ENCODE peak calls at places on chromosome 5, in four cellular contexts. X is BJ, C is GM13977, P is fibroblast of the aortic adventitia. S is an unnamed sample.

GRCh38 chr5:169374761-169375160 is 73.8 kb upstream of the SLIT3 start:
- DNase-seq in X (no peak), C (no peak), P (no peak), S (no peak)

GRCh38 chr5:138316355-138316754 is 15.2 kb downstream of the CDC25C start:
- DNase-seq in X (no peak), C (no peak), P (no peak), S (no peak)

GRCh38 chr5:73298251-73299016 is 125.4 kb downstream of the TMEM174 start:
- DNase-seq in X (no peak), C (no peak), P (no peak), S (peak)

GRCh38 chr5:76389513-76390154 is 13.5 kb upstream of the IQGAP2 start:
- DNase-seq in X (no peak), C (no peak), P (no peak), S (no peak)

GRCh38 chr5:64690417-64691151 is at the start of gene SHISAL2B:
- DNase-seq in X (no peak), C (peak), P (peak), S (peak)

GRCh38 chr5:32076699-32077695 is 97.1 kb downstream of the GOLPH3 start:
- DNase-seq in X (no peak), C (peak), P (peak), S (peak)

GRCh38 chr5:175347027-175347426 is 97.0 kb downstream of the DRD1 start:
- DNase-seq in X (no peak), C (no peak), P (peak), S (no peak)

GRCh38 chr5:55232194-55232984 is 1.0 kb downstream of the CCNO start:
- DNase-seq in X (no peak), C (peak), P (peak), S (peak)

GRCh38 chr5:154356256-154356655 is 89.5 kb upstream of the SAP30L start:
- DNase-seq in X (peak), C (no peak), P (peak), S (no peak)

GRCh38 chr5:94181940-94182339 is 436.5 kb downstream of the KIAA0825 start:
- DNase-seq in X (no peak), C (no peak), P (no peak), S (no peak)

GRCh38 chr5:175501759-175502158 is 23.4 kb downstream of the SFXN1 start:
- DNase-seq in X (no peak), C (no peak), P (no peak), S (no peak)

GRCh38 chr5:60993425-60993824 is 48.4 kb downstream of the NDUFAF2 start:
- DNase-seq in X (no peak), C (no peak), P (no peak), S (no peak)

GRCh38 chr5:81555865-81556264 is 161.9 kb upstream of the ACOT12 start:
- DNase-seq in X (no peak), C (no peak), P (no peak), S (no peak)

GRCh38 chr5:124461857-124462423 is 284.5 kb downstream of the ZNF608 start:
- DNase-seq in X (no peak), C (no peak), P (no peak), S (no peak)

GRCh38 chr5:78467744-78468357 is 107.4 kb downstream of the SCAMP1 start:
- DNase-seq in X (peak), C (peak), P (peak), S (peak)

GRCh38 chr5:42668254-42668653 is 88.4 kb upstream of the CCDC152 start:
- DNase-seq in X (no peak), C (no peak), P (no peak), S (no peak)
- TF ChIP-seq CTCF in X (no peak), C (no peak), P (no peak), S (no peak)

GRCh38 chr5:115842952-115843351 is 1.2 kb downstream of the AP3S1 start:
- DNase-seq in X (no peak), C (no peak), P (no peak), S (no peak)

GRCh38 chr5:115841382-115842088 is at the start of the genes AP3S1 and ATG12:
- DNase-seq in X (peak), C (peak), P (peak), S (peak)

GRCh38 chr5:115843444-115844130 is 1.9 kb downstream of the AP3S1 start:
- DNase-seq in X (no peak), C (no peak), P (no peak), S (no peak)

GRCh38 chr5:115840825-115841224 is 540 bp downstream of the ATG12 start:
- DNase-seq in X (no peak), C (no peak), P (no peak), S (no peak)

DNA sequence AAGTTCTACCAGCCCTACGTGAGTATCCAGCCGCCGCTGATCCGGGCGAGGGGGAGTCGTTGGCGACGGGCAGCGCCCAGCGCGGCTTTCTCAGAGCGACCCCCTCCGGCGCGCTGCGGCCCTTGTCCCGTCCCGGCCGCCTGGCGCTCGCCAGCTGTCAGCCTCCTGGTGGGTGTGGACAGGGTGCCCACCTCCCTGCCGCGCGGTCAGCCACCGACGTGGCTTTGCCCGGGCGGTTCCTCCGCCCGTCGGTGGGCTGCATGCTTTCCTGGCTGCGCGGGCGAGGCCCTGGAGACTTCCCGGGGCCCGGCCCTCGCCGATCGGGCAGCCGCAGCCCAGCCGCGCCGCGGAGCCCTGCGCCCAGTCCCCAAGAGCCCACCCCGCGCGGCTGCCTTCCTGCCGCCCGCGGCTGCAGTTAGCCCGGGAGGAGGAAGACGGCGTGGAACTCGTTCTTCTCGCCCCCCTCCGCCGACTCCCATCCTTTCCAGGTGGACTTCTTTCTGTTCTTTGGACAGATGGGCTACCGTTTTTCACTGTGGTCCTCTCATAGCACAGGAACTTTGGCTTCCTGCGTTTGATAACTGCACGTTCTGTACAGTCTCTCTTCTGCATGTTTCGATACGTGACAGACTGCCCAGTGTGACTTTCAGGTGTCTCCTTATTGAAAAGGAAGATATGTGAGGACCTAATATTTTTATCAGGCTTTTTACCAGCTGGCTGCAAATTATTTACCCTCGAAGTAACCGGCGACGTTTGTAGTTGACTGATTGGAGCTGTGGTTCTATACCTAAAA is 550 bp downstream of the AP3S1 start:
- DNase-seq in X (no peak), C (no peak), P (no peak), S (peak)
- TF ChIP-seq CTCF in X (peak), C (peak), P (no peak), S (no peak)

GRCh38 chr5:15441433-15442182 is 58.4 kb upstream of the FBXL7 start:
- DNase-seq in X (no peak), C (no peak), P (no peak), S (no peak)
- TF ChIP-seq CTCF in X (no peak), C (no peak), P (no peak), S (no peak)

DNA sequence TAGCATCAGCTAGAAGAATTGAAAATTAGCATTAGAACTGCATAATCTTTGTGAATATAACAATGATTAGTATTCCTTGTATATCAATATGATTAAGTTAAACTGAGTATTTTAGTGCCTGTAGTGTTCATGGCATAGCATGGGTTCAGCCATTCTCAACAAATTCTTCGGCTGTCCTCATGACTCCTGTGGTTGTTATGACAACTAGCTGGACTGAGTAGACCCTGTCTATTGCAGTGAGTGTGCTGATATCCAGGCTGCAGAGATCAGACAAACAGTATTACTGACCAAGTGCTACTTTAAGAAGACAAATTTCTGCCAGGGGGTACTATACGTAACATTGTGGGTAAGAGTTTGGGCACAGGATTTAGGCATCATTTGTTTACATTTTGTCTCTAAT is 125.9 kb downstream of the NUDT12 start:
- DNase-seq in X (no peak), C (no peak), P (no peak), S (no peak)
- TF ChIP-seq CTCF in X (no peak), C (no peak), P (no peak), S (no peak)

GRCh38 chr5:146770546-146770945 is 108.0 kb downstream of the PPP2R2B start:
- DNase-seq in X (no peak), C (no peak), P (no peak), S (no peak)

GRCh38 chr5:146778261-146778660 is 100.3 kb downstream of the PPP2R2B start:
- DNase-seq in X (no peak), C (no peak), P (no peak), S (no peak)

GRCh38 chr5:146767534-146767933 is 111.0 kb downstream of the PPP2R2B start:
- DNase-seq in X (no peak), C (no peak), P (no peak), S (no peak)

DNA sequence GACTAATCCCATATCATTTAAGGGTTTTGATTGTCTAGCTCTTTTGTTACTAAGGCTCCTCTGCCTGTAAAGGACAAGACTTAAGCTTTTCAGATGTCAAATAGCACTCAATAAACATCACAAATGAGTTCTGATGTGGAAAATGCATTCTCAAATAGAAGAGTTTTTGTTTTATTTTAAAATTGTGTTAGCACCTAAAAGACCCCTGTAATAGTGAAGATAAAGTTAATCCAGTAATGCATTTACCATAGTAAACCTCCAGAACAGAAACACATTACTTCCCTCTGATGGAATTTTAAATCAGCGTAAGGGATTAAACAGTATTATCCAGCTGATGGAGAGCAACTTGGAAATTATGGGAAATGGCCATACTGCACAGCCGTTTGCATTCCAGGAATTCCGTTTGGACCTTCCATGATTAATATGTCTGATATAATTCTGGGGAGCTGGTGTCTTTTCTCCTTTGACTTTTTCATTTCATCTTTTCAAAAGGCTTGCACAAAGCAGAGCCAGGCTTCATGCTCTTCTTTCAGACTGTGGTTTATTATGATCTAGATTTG is 105.6 kb downstream of the PPP2R2B start:
- DNase-seq in X (no peak), C (no peak), P (no peak), S (no peak)
- TF ChIP-seq CTCF in X (no peak), C (no peak), P (no peak), S (no peak)

DNA sequence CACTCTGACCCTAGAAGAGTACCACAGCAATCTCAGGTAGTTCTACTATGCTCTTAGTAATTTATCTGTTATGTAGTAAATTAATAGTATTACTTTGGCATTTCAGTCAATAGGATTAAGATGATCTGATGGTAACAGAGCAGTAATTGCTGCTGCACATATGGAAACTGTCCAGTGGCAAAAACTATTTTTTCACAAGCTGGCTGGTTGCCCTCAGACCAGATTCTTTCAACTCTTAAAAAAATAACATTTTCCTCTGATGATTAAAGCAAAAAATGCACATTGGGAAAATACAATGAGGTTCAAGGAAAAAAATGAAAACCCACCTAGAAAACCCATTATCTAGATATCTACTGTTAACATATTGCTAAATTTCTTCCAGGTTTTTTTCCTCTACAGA is 19.7 kb downstream of the GLRA1 start:
- DNase-seq in X (no peak), C (no peak), P (no peak), S (no peak)
- TF ChIP-seq CTCF in X (no peak), C (no peak), P (no peak), S (no peak)

DNA sequence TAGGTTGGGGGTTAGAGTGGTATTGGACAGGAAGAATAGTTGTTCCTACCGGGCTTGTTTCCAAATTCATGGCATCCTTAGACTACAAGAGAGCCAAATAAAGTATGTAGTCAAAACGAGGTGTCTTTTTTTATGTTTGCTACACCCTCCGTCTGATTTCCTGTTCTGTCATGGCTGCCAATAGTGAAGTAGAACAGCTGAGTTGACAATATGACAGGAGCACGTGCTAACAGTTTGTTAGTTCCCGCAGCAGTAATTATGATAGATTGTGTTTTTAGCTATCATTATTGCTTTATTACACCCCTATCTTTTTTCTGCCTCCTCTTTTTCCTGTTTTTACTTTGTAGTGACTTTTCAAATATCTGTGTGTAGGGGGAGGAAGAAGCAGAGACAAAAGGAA is 1048.8 kb upstream of the NUDT12 start:
- DNase-seq in X (no peak), C (no peak), P (no peak), S (no peak)
- TF ChIP-seq CTCF in X (no peak), C (no peak), P (no peak), S (no peak)